ENCODE peak calls at places on chromosomes 6 and 20, in six cellular contexts. One of them, this sample, is unnamed.

GRCh38 chr20:46255440-46256104 is 52.7 kb downstream of the CDH22 start:
- DNase-seq in IMR-90: no peak
- DNase-seq in Panc1: no peak
- DNase-seq in D721Med: peak; percentile 44
- DNase-seq in progenitor cell of endocrine pancreas: no peak
- DNase-seq in GM12865: peak; percentile 2
- DNase-seq in this sample: no peak

GRCh38 chr6:110415297-110415916 is at the start of gene DDO:
- DNase-seq in IMR-90: peak; percentile 22
- DNase-seq in Panc1: no peak
- DNase-seq in D721Med: no peak
- DNase-seq in progenitor cell of endocrine pancreas: no peak
- DNase-seq in GM12865: peak; percentile 21
- DNase-seq in this sample: no peak

GRCh38 chr6:118548136-118548535 is at the start of gene PLN:
- DNase-seq in IMR-90: no peak
- DNase-seq in Panc1: no peak
- DNase-seq in D721Med: no peak
- DNase-seq in progenitor cell of endocrine pancreas: no peak
- DNase-seq in GM12865: no peak
- DNase-seq in this sample: no peak

GRCh38 chr6:110996661-110997060 is 14.8 kb downstream of the RPF2 start:
- DNase-seq in IMR-90: no peak
- DNase-seq in Panc1: no peak
- DNase-seq in D721Med: no peak
- DNase-seq in progenitor cell of endocrine pancreas: no peak
- DNase-seq in GM12865: no peak
- DNase-seq in this sample: no peak

GRCh38 chr6:453152-453551 is 61.6 kb downstream of the IRF4 start:
- DNase-seq in IMR-90: no peak
- DNase-seq in Panc1: no peak
- DNase-seq in D721Med: no peak
- DNase-seq in progenitor cell of endocrine pancreas: no peak
- DNase-seq in GM12865: no peak
- DNase-seq in this sample: no peak

GRCh38 chr6:2245954-2246863 is 804 bp upstream of the GMDS start:
- DNase-seq in IMR-90: peak; percentile 62
- DNase-seq in Panc1: peak; percentile 35
- DNase-seq in D721Med: no peak
- DNase-seq in progenitor cell of endocrine pancreas: peak; percentile 46
- DNase-seq in GM12865: peak; percentile 69
- DNase-seq in this sample: peak; percentile 28

GRCh38 chr6:13406781-13407180 is 78.4 kb upstream of the TBC1D7 start:
- DNase-seq in IMR-90: no peak
- DNase-seq in Panc1: no peak
- DNase-seq in D721Med: no peak
- DNase-seq in progenitor cell of endocrine pancreas: no peak
- DNase-seq in GM12865: no peak
- DNase-seq in this sample: no peak

GRCh38 chr6:16982827-16983226 is 119.0 kb upstream of the STMND1 start:
- DNase-seq in IMR-90: peak; percentile 99
- DNase-seq in Panc1: no peak
- DNase-seq in D721Med: no peak
- DNase-seq in progenitor cell of endocrine pancreas: no peak
- DNase-seq in GM12865: peak; percentile 57
- DNase-seq in this sample: peak; percentile 9

GRCh38 chr20:46376196-46376785 is 30.1 kb downstream of the ELMO2 start:
- DNase-seq in IMR-90: no peak
- DNase-seq in Panc1: no peak
- DNase-seq in D721Med: no peak
- DNase-seq in progenitor cell of endocrine pancreas: no peak
- DNase-seq in GM12865: no peak
- DNase-seq in this sample: no peak

GRCh38 chr6:147058786-147059434 is 145.3 kb upstream of the STXBP5 start:
- DNase-seq in IMR-90: peak; percentile 6
- DNase-seq in Panc1: no peak
- DNase-seq in D721Med: no peak
- DNase-seq in progenitor cell of endocrine pancreas: no peak
- DNase-seq in GM12865: no peak
- DNase-seq in this sample: no peak

GRCh38 chr20:63471719-63472158 is 716 bp downstream of the KCNQ2 start:
- DNase-seq in IMR-90: no peak
- DNase-seq in Panc1: no peak
- DNase-seq in D721Med: no peak
- DNase-seq in progenitor cell of endocrine pancreas: no peak
- DNase-seq in GM12865: no peak
- DNase-seq in this sample: no peak

GRCh38 chr20:5714261-5715041 is 35.8 kb upstream of the SHLD1 start:
- DNase-seq in IMR-90: peak; percentile 24
- DNase-seq in Panc1: no peak
- DNase-seq in D721Med: no peak
- DNase-seq in progenitor cell of endocrine pancreas: no peak
- DNase-seq in GM12865: peak; percentile 54
- DNase-seq in this sample: no peak

GRCh38 chr6:71290611-71291010 is 2.0 kb downstream of the OGFRL1 start:
- DNase-seq in IMR-90: no peak
- DNase-seq in Panc1: no peak
- DNase-seq in D721Med: no peak
- DNase-seq in progenitor cell of endocrine pancreas: no peak
- DNase-seq in GM12865: no peak
- DNase-seq in this sample: no peak

GRCh38 chr6:133613231-133613630 is 275.7 kb upstream of the TCF21 start:
- DNase-seq in IMR-90: no peak
- DNase-seq in Panc1: no peak
- DNase-seq in D721Med: no peak
- DNase-seq in progenitor cell of endocrine pancreas: no peak
- DNase-seq in GM12865: no peak
- DNase-seq in this sample: no peak

GRCh38 chr6:62150048-62150663 is 135.9 kb downstream of the KHDRBS2 start:
- DNase-seq in IMR-90: peak; percentile 0
- DNase-seq in Panc1: peak; percentile 28
- DNase-seq in D721Med: no peak
- DNase-seq in progenitor cell of endocrine pancreas: no peak
- DNase-seq in GM12865: peak; percentile 43
- DNase-seq in this sample: peak; percentile 16

GRCh38 chr6:34656378-34657036 is 40.1 kb downstream of the ILRUN start:
- DNase-seq in IMR-90: peak; percentile 90
- DNase-seq in Panc1: no peak
- DNase-seq in D721Med: no peak
- DNase-seq in progenitor cell of endocrine pancreas: no peak
- DNase-seq in GM12865: peak; percentile 97
- DNase-seq in this sample: peak; percentile 74

GRCh38 chr20:40781979-40782378 is 92.9 kb upstream of the MAFB start:
- DNase-seq in IMR-90: no peak
- DNase-seq in Panc1: no peak
- DNase-seq in D721Med: no peak
- DNase-seq in progenitor cell of endocrine pancreas: no peak
- DNase-seq in GM12865: no peak
- DNase-seq in this sample: no peak

GRCh38 chr6:8225113-8225512 is 122.8 kb upstream of the EEF1E1 start:
- DNase-seq in IMR-90: no peak
- DNase-seq in Panc1: no peak
- DNase-seq in D721Med: no peak
- DNase-seq in progenitor cell of endocrine pancreas: no peak
- DNase-seq in GM12865: no peak
- DNase-seq in this sample: no peak

GRCh38 chr20:56245761-56246160 is 2.8 kb upstream of the MC3R start:
- DNase-seq in IMR-90: no peak
- DNase-seq in Panc1: no peak
- DNase-seq in D721Med: no peak
- DNase-seq in progenitor cell of endocrine pancreas: no peak
- DNase-seq in GM12865: no peak
- DNase-seq in this sample: no peak

GRCh38 chr20:56249244-56249955 is 868 bp downstream of the MC3R start:
- DNase-seq in IMR-90: no peak
- DNase-seq in Panc1: no peak
- DNase-seq in D721Med: no peak
- DNase-seq in progenitor cell of endocrine pancreas: no peak
- DNase-seq in GM12865: peak; percentile 9
- DNase-seq in this sample: peak; percentile 28

GRCh38 chr20:56244259-56244658 is 4.3 kb upstream of the MC3R start:
- DNase-seq in IMR-90: no peak
- DNase-seq in Panc1: no peak
- DNase-seq in D721Med: no peak
- DNase-seq in progenitor cell of endocrine pancreas: no peak
- DNase-seq in GM12865: no peak
- DNase-seq in this sample: no peak

GRCh38 chr20:56247954-56248782 is at the start of gene MC3R:
- DNase-seq in IMR-90: peak; percentile 30
- DNase-seq in Panc1: peak; percentile 30
- DNase-seq in D721Med: no peak
- DNase-seq in progenitor cell of endocrine pancreas: no peak
- DNase-seq in GM12865: peak; percentile 65
- DNase-seq in this sample: peak; percentile 43
- TF ChIP-seq CTCF in IMR-90: peak; percentile 52
- TF ChIP-seq CTCF in Panc1: peak; percentile 87
- TF ChIP-seq CTCF in D721Med: peak; percentile 60
- TF ChIP-seq CTCF in progenitor cell of endocrine pancreas: peak; percentile 66
- TF ChIP-seq CTCF in GM12865: peak; percentile 78
- TF ChIP-seq CTCF in this sample: peak; percentile 81

DNA sequence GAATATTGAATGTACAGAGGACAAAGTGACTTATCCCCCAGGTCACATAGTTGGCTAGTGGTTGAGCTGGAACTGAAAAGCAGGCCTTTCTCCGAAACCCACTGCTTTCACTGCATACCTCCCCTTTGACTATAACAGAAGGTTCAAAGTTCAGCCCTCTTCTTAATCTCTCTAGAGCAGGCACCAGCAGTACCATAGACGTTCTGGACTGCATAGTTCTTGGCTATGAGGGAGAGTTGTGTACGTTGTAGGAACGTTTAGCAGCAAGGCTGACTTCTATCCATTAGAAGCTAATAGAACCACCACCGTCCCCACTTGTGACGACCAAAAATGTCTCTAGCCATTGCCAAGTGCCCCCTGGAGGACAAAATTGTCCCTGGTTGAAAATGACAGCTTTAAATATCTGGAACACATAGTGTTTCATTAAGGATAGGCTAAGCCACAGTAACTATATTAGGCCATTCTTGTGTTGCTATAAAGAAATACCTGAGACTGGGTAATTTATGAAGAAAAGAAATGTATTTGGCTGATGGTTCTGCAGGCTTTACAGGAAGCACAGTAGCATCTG is 123.8 kb upstream of the MTHFD1L start:
- DNase-seq in IMR-90: no peak
- DNase-seq in Panc1: no peak
- DNase-seq in D721Med: no peak
- DNase-seq in progenitor cell of endocrine pancreas: no peak
- DNase-seq in GM12865: peak; percentile 51
- DNase-seq in this sample: peak; percentile 32
- TF ChIP-seq CTCF in IMR-90: no peak
- TF ChIP-seq CTCF in Panc1: peak; percentile 56
- TF ChIP-seq CTCF in D721Med: peak; percentile 16
- TF ChIP-seq CTCF in progenitor cell of endocrine pancreas: peak; percentile 60
- TF ChIP-seq CTCF in GM12865: peak; percentile 44
- TF ChIP-seq CTCF in this sample: peak; percentile 45

GRCh38 chr20:10240655-10241054 is 22.0 kb downstream of the SNAP25 start:
- DNase-seq in IMR-90: no peak
- DNase-seq in Panc1: no peak
- DNase-seq in D721Med: no peak
- DNase-seq in progenitor cell of endocrine pancreas: no peak
- DNase-seq in GM12865: no peak
- DNase-seq in this sample: no peak
- TF ChIP-seq CTCF in IMR-90: no peak
- TF ChIP-seq CTCF in Panc1: no peak
- TF ChIP-seq CTCF in D721Med: no peak
- TF ChIP-seq CTCF in progenitor cell of endocrine pancreas: no peak
- TF ChIP-seq CTCF in GM12865: no peak
- TF ChIP-seq CTCF in this sample: no peak

DNA sequence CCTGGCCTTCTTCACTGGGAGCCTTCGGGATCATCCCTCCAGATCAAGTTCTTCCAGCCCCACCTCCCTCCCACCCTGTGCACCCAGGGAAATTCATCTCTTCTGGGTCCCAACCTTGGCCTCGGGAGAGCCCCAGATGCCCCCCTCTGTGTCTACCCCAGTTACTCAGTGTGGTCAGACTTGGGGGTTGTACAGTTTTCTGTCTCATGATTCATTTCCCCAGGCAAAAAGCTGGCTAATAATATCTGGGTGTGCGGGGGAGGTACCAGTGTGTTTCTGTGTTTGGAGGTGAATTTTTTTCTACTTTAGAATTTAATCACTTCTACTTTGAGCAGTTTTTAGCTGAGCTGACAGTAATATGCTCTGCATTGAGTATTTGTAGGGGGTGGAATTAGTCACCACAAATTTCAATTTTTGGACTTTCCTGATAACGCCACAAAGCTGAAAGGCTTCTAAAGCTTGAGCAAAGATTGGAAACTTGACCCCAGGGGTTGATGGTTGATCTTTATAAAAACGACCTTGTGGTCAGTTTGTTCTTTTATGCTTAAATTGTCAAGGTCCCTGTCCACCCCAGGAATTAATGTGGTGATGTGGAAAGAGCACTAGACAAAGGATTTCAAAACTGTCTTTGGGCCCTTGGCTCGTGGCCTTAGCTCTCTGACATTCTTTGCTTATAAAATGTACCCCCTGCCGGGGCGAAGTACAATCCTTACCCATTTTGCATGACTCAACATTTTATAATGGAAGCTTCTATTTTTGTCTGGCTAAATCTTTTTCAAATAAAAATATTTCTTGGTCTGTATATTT is 284.7 kb upstream of the TAB2 start:
- DNase-seq in IMR-90: peak; percentile 84
- DNase-seq in Panc1: no peak
- DNase-seq in D721Med: no peak
- DNase-seq in progenitor cell of endocrine pancreas: no peak
- DNase-seq in GM12865: peak; percentile 88
- DNase-seq in this sample: peak; percentile 80
- TF ChIP-seq CTCF in IMR-90: no peak
- TF ChIP-seq CTCF in Panc1: no peak
- TF ChIP-seq CTCF in D721Med: no peak
- TF ChIP-seq CTCF in progenitor cell of endocrine pancreas: no peak
- TF ChIP-seq CTCF in GM12865: no peak
- TF ChIP-seq CTCF in this sample: no peak

GRCh38 chr20:2342243-2342642 is 38.5 kb upstream of the TGM6 start:
- DNase-seq in IMR-90: no peak
- DNase-seq in Panc1: no peak
- DNase-seq in D721Med: no peak
- DNase-seq in progenitor cell of endocrine pancreas: no peak
- DNase-seq in GM12865: no peak
- DNase-seq in this sample: no peak

GRCh38 chr20:2340823-2341222 is 39.9 kb upstream of the TGM6 start:
- DNase-seq in IMR-90: no peak
- DNase-seq in Panc1: no peak
- DNase-seq in D721Med: no peak
- DNase-seq in progenitor cell of endocrine pancreas: no peak
- DNase-seq in GM12865: no peak
- DNase-seq in this sample: no peak

GRCh38 chr20:2338702-2339101 is 42.0 kb upstream of the TGM6 start:
- DNase-seq in IMR-90: no peak
- DNase-seq in Panc1: no peak
- DNase-seq in D721Med: no peak
- DNase-seq in progenitor cell of endocrine pancreas: no peak
- DNase-seq in GM12865: no peak
- DNase-seq in this sample: no peak

GRCh38 chr20:2341336-2341735 is 39.4 kb upstream of the TGM6 start:
- DNase-seq in IMR-90: no peak
- DNase-seq in Panc1: no peak
- DNase-seq in D721Med: no peak
- DNase-seq in progenitor cell of endocrine pancreas: no peak
- DNase-seq in GM12865: no peak
- DNase-seq in this sample: no peak

GRCh38 chr20:2340136-2340535 is 40.6 kb upstream of the TGM6 start:
- DNase-seq in IMR-90: no peak
- DNase-seq in Panc1: no peak
- DNase-seq in D721Med: no peak
- DNase-seq in progenitor cell of endocrine pancreas: no peak
- DNase-seq in GM12865: no peak
- DNase-seq in this sample: no peak
- TF ChIP-seq CTCF in IMR-90: no peak
- TF ChIP-seq CTCF in Panc1: no peak
- TF ChIP-seq CTCF in D721Med: no peak
- TF ChIP-seq CTCF in progenitor cell of endocrine pancreas: no peak
- TF ChIP-seq CTCF in GM12865: no peak
- TF ChIP-seq CTCF in this sample: no peak